ENCODE peak calls at places on chromosomes 7 and 10, in six cellular contexts. A, O, F, J, W and D are unnamed samples. For H3K4me1, the result is how much of the 10 kb centered on the place peaks cover.

GRCh38 chr7:157547611-157548010 is 210.8 kb downstream of the DNAJB6 start:
- DNase-seq in W (no peak), F (no peak), A (peak), J (no peak), O (no peak), D (no peak)

GRCh38 chr7:105210721-105211205 is 178.0 kb downstream of the SRPK2 start:
- DNase-seq in A (peak), F (no peak), W (no peak), J (no peak), O (no peak), D (peak)

GRCh38 chr10:69956833-69957230 is 95.8 kb upstream of the MACROH2A2 start:
- DNase-seq in A (no peak), F (no peak), O (no peak), J (no peak), W (no peak), D (no peak)

GRCh38 chr7:40008218-40008815 is 58.3 kb downstream of the CDK13 start:
- DNase-seq in F (no peak), O (no peak), J (no peak), A (no peak), W (no peak), D (no peak)

GRCh38 chr7:92330835-92331438 is 85.2 kb downstream of the ANKIB1 start:
- DNase-seq in W (no peak), A (no peak), O (no peak), F (peak), J (no peak), D (no peak)

GRCh38 chr10:97515260-97515978 is 16.7 kb downstream of the UBTD1 start:
- DNase-seq in A (no peak), F (no peak), W (no peak), O (no peak), J (no peak), D (no peak)

GRCh38 chr7:66747385-66748126 is 7.0 kb downstream of the RABGEF1 start:
- DNase-seq in O (no peak), A (no peak), J (no peak), W (no peak), F (no peak), D (no peak)

GRCh38 chr10:125979976-125980375 is 83.6 kb downstream of the FANK1 start:
- DNase-seq in A (no peak), F (no peak), J (no peak), O (no peak), W (no peak), D (no peak)

GRCh38 chr10:484925-485661 is 204.4 kb downstream of the DIP2C start:
- DNase-seq in J (no peak), A (no peak), W (no peak), F (no peak), O (no peak), D (no peak)

GRCh38 chr10:49707585-49707984 is 28.1 kb downstream of the C10orf53 start:
- DNase-seq in A (no peak), O (no peak), J (no peak), F (no peak), W (no peak), D (no peak)

GRCh38 chr10:6173203-6173602 is 29.5 kb upstream of the PFKFB3 start:
- DNase-seq in J (peak), F (peak), A (no peak), O (no peak), W (no peak), D (no peak)

GRCh38 chr7:26863504-26864308 is 684 bp downstream of the SKAP2 start:
- DNase-seq in F (no peak), J (peak), O (no peak), A (no peak), W (peak), D (no peak)

GRCh38 chr7:577278-577665 is 57.6 kb upstream of the PDGFA start:
- DNase-seq in J (no peak), A (no peak), O (no peak), F (no peak), W (no peak), D (no peak)

GRCh38 chr10:31999261-31999660 is 57.0 kb downstream of the KIF5B start:
- DNase-seq in J (no peak), O (no peak), W (no peak), F (no peak), A (no peak), D (no peak)

GRCh38 chr10:35523670-35524225 is 81.4 kb upstream of the GJD4 start:
- DNase-seq in O (no peak), F (no peak), A (no peak), J (no peak), W (no peak), D (no peak)

GRCh38 chr10:87761892-87762291 is 56.1 kb downstream of the ATAD1 start:
- DNase-seq in A (no peak), J (no peak), O (no peak), F (no peak), W (peak), D (no peak)

GRCh38 chr7:108088729-108089128 is 41.4 kb downstream of the LAMB4 start:
- DNase-seq in W (no peak), O (no peak), A (no peak), J (no peak), F (no peak), D (no peak)

GRCh38 chr10:52004342-52004949 is 305.1 kb upstream of the CSTF2T start:
- DNase-seq in A (no peak), W (peak), F (no peak), O (no peak), J (peak), D (no peak)

GRCh38 chr7:5557920-5558401 is 134.3 kb upstream of the TNRC18 start:
- DNase-seq in W (no peak), O (peak), J (peak), A (peak), F (peak), D (peak)

GRCh38 chr10:21524131-21524525 is 1.4 kb downstream of the SKIDA1 start:
- DNase-seq in A (no peak), W (no peak), O (no peak), F (no peak), J (no peak), D (no peak)

GRCh38 chr10:69316313-69317059 is 38.2 kb downstream of the HK1 start:
- DNase-seq in A (no peak), W (no peak), F (no peak), J (no peak), O (no peak), D (no peak)

GRCh38 chr7:155470186-155470487 is 12.2 kb downstream of the EN2 start:
- DNase-seq in A (no peak), O (no peak), W (no peak), F (no peak), J (no peak), D (no peak)

GRCh38 chr10:99232357-99232999 is 3.2 kb downstream of the HPSE2 start:
- DNase-seq in O (no peak), W (no peak), J (no peak), F (no peak), A (no peak), D (no peak)

GRCh38 chr7:63009771-63010170 is 988.9 kb upstream of the ZNF722 start:
- DNase-seq in A (no peak), J (no peak), O (no peak), F (no peak), W (no peak), D (no peak)

GRCh38 chr7:33325754-33326484 is 196.6 kb downstream of the BBS9 start:
- DNase-seq in F (no peak), J (no peak), O (no peak), W (no peak), A (no peak), D (no peak)

GRCh38 chr7:156162451-156162850 is 350.2 kb upstream of the SHH start:
- DNase-seq in W (no peak), A (no peak), F (no peak), J (no peak), O (no peak), D (no peak)

GRCh38 chr10:25695586-25695985 is 238.4 kb upstream of the MYO3A start:
- DNase-seq in J (no peak), O (no peak), A (no peak), W (no peak), F (no peak), D (no peak)

GRCh38 chr10:25694976-25695375 is 239.1 kb upstream of the MYO3A start:
- DNase-seq in O (no peak), W (no peak), J (no peak), F (no peak), A (no peak), D (no peak)

GRCh38 chr10:25697412-25697811 is 236.6 kb upstream of the MYO3A start:
- DNase-seq in O (no peak), A (no peak), W (no peak), J (no peak), F (no peak), D (no peak)

GRCh38 chr10:25696013-25696708 is 237.9 kb upstream of the MYO3A start:
- DNase-seq in A (no peak), J (no peak), F (no peak), O (no peak), W (no peak), D (no peak)

DNA sequence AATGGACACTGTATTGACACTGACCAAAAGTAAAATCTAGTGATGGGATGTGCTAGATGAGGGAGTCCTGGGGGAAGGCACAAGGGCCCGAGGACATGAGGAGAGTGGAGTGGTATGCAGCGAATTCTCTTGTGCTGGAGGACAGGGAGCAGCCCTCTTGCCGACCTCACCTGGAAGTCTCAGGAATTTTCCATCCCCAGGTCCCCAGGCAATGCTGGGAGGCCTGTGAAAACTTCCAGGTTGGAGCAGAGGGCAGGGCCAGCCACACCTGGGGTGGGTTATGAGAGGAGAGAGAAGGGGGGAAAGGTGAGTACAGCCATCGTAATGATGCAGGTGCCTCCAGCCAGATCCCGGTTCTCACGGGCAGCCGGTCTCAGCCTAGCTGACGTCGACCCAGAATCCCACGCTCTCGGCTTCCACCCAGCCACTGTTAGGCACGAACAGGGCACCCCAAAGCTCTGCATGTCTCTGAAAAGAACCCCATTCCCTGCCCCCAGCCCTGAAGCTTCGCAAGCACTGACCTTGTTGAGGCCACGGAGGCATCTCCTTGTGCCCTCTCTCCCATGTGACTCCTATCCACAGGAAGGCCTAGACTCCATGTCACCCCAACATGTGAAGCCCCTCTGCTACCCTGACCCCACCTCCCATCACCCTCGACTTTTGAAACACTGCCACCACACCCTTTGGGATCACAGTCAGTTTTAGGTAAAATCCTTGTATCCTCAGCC is 239.7 kb upstream of the MYO3A start:
- DNase-seq in J (no peak), A (no peak), O (no peak), W (no peak), F (no peak), D (no peak)
- H3K4me1 ChIP-seq in J (under half), A (under half), O (under half), W (under half), F (under half), D (under half)

DNA sequence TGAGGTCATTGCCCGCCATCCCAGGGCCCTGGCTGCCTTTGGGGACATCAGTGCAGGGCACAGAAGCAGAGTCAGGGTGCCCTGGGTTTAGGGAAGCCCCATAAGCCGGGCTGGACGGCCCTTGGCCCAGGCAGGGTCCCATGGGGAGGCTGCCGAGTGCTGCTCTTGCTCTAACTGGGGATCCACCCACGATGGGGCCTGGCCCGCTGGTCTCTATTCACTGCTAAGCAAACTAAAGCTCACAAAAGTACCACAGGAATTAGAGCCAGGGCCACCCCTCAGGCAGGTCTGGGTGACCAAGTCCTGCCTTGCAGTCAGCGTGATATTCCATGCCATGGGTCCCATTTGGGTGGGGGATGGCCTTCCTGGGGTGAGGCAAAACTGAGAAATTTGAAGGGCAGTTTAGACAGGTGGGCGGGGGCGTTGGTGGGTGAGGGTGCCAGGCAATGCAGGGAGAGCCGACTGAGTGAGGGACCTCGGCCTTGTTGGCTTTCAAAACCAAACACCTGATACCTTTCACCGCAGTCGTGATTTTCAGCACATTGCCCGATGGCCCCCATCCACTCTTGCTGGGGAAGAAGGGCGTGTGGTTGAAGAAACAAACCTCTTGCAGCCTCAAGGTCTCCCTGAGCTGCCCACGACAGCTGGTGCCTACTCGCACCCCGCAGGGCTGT is 92.8 kb upstream of the PPIF start:
- DNase-seq in A (no peak), F (no peak), O (no peak), W (no peak), J (no peak), D (no peak)
- H3K4me1 ChIP-seq in A (under half), F (half or more), O (under half), W (under half), J (under half), D (under half)

GRCh38 chr10:132544744-132545658 is 7.4 kb downstream of the INPP5A start:
- DNase-seq in W (no peak), O (no peak), F (no peak), J (peak), A (peak), D (no peak)

GRCh38 chr10:132545659-132546367 is 8.2 kb downstream of the INPP5A start:
- DNase-seq in W (no peak), J (no peak), F (no peak), O (no peak), A (peak), D (no peak)

GRCh38 chr10:132542819-132543218 is 5.2 kb downstream of the INPP5A start:
- DNase-seq in O (no peak), A (no peak), J (no peak), W (no peak), F (no peak), D (no peak)

GRCh38 chr10:132542086-132542775 is 4.6 kb downstream of the INPP5A start:
- DNase-seq in J (no peak), O (no peak), W (no peak), A (peak), F (no peak), D (no peak)

GRCh38 chr10:132543916-132544743 is 6.5 kb downstream of the INPP5A start:
- DNase-seq in O (no peak), F (no peak), W (no peak), J (no peak), A (peak), D (no peak)
- H3K4me1 ChIP-seq in O (under half), F (half or more), W (under half), J (under half), A (under half), D (half or more)

GRCh38 chr7:142441074-142441403 is 183.2 kb upstream of the PRSS58 start:
- DNase-seq in A (no peak), W (no peak), O (no peak), F (no peak), J (no peak), D (no peak)
- H3K4me1 ChIP-seq in A (under half), W (under half), O (under half), F (under half), J (under half), D (under half)